ENCODE peak calls at places on chromosomes 6 and 20, in nine cellular contexts. E is astrocyte of the hippocampus, N is HCT116, Z is iPS DF 19.7, U is NCI-H345, K is skeletal muscle cell, W is natural killer cell, G is C1 segment of cervical spinal cord, S is COLO829. V is an unnamed sample.
A peak's percentile ranks its signal among the peaks of the same experiment; 100 is the strongest.

GRCh38 chr6:116267879-116268588 is 11.7 kb downstream of the TSPYL1 start:
- DNase-seq in Z (no peak), N (no peak), U (no peak), G (no peak), W (no peak), K (no peak), S (no peak), E (no peak), V (no peak)

GRCh38 chr20:9160760-9161159 is 91.9 kb downstream of the PLCB4 start:
- DNase-seq in K (no peak), U (no peak), N (no peak), W (no peak), Z (no peak), E (peak; percentile 16), G (no peak), S (peak; percentile 64), V (no peak)

GRCh38 chr20:51158226-51158625 is 135.3 kb upstream of the KCNG1 start:
- DNase-seq in G (no peak), E (no peak), N (no peak), K (no peak), S (no peak), U (no peak), W (no peak), Z (no peak), V (no peak)

GRCh38 chr6:15628499-15629131 is 34.2 kb downstream of the DTNBP1 start:
- DNase-seq in E (peak; percentile 90), U (no peak), G (no peak), W (peak; percentile 56), K (peak; percentile 79), Z (no peak), S (peak; percentile 93), N (no peak), V (no peak)

GRCh38 chr20:20731000-20731944 is 18.8 kb upstream of the RALGAPA2 start:
- DNase-seq in N (no peak), W (no peak), U (no peak), K (no peak), Z (no peak), G (no peak), E (peak; percentile 21), S (no peak), V (no peak)

GRCh38 chr6:70241031-70241430 is 61.9 kb downstream of the COL9A1 start:
- DNase-seq in K (no peak), W (no peak), S (no peak), N (no peak), U (peak; percentile 73), G (no peak), Z (no peak), E (no peak), V (no peak)

GRCh38 chr20:53816872-53817398 is 223.3 kb upstream of the ZNF217 start:
- DNase-seq in N (no peak), Z (no peak), E (no peak), U (no peak), K (no peak), G (no peak), W (no peak), S (no peak), V (no peak)

GRCh38 chr6:111342913-111343312 is 140.1 kb downstream of the REV3L start:
- DNase-seq in K (no peak), W (no peak), G (no peak), U (no peak), Z (no peak), E (no peak), S (no peak), N (no peak), V (no peak)

GRCh38 chr20:20237093-20237959 is 130.6 kb upstream of the INSM1 start:
- DNase-seq in Z (no peak), G (peak; percentile 2), S (peak; percentile 79), E (peak; percentile 45), K (no peak), N (peak; percentile 28), U (peak; percentile 33), W (peak; percentile 40), V (peak; percentile 32)

GRCh38 chr20:23630392-23630849 is 7.3 kb downstream of the CST3 start:
- DNase-seq in G (no peak), N (no peak), Z (no peak), W (no peak), U (no peak), S (no peak), E (no peak), K (no peak), V (no peak)

GRCh38 chr6:158763440-158764187 is 55.6 kb downstream of the EZR start:
- DNase-seq in G (no peak), Z (no peak), S (no peak), E (no peak), K (no peak), N (no peak), U (peak; percentile 33), W (no peak), V (no peak)

GRCh38 chr6:129555206-129555832 is 154.7 kb downstream of the ARHGAP18 start:
- DNase-seq in E (peak; percentile 43), K (peak; percentile 32), S (no peak), U (no peak), N (no peak), W (no peak), Z (no peak), G (no peak), V (no peak)

GRCh38 chr20:47350181-47350550 is 6.3 kb downstream of the ZMYND8 start:
- DNase-seq in G (no peak), K (no peak), S (no peak), Z (no peak), E (no peak), U (no peak), N (no peak), W (no peak), V (no peak)

GRCh38 chr20:815914-816606 is 17.5 kb upstream of the FAM110A start:
- DNase-seq in K (no peak), G (no peak), W (peak; percentile 66), S (peak; percentile 86), N (peak; percentile 56), U (peak; percentile 71), Z (peak; percentile 59), E (peak; percentile 73), V (peak; percentile 48)

GRCh38 chr6:39335780-39336541 is 13.5 kb upstream of the KCNK16 start:
- DNase-seq in Z (no peak), U (no peak), N (no peak), K (no peak), W (no peak), E (no peak), S (no peak), G (peak; percentile 14), V (no peak)

GRCh38 chr6:162625846-162626540 is 101.6 kb downstream of the PRKN start:
- DNase-seq in W (no peak), S (no peak), Z (no peak), G (no peak), E (no peak), U (no peak), K (no peak), N (no peak), V (no peak)

GRCh38 chr20:60372822-60373221 is 414.6 kb downstream of the CDH26 start:
- DNase-seq in K (no peak), S (no peak), U (no peak), G (no peak), N (no peak), E (peak; percentile 6), W (no peak), Z (no peak), V (no peak)

GRCh38 chr6:170034294-170034693 is 256.6 kb downstream of the DLL1 start:
- DNase-seq in E (no peak), K (no peak), N (no peak), Z (no peak), U (no peak), W (no peak), G (no peak), S (no peak), V (no peak)

GRCh38 chr20:3679749-3680700 is 1.8 kb downstream of the ADAM33 start:
- DNase-seq in W (no peak), K (peak; percentile 63), G (no peak), S (no peak), E (peak; percentile 88), N (no peak), Z (no peak), U (no peak), V (no peak)

GRCh38 chr6:95866732-95867131 is 149.0 kb upstream of the FUT9 start:
- DNase-seq in U (peak; percentile 18), S (peak; percentile 1), K (no peak), E (peak; percentile 1), N (peak; percentile 18), G (no peak), W (no peak), Z (no peak), V (no peak)

GRCh38 chr20:58693226-58694006 is 816 bp downstream of the NPEPL1 start:
- DNase-seq in S (no peak), E (peak; percentile 13), U (no peak), K (no peak), Z (no peak), W (no peak), N (no peak), G (no peak), V (no peak)

GRCh38 chr20:59785118-59785959 is 148.1 kb downstream of the SYCP2 start:
- DNase-seq in N (no peak), Z (no peak), K (no peak), W (peak; percentile 4), E (no peak), G (no peak), U (no peak), S (no peak), V (no peak)

GRCh38 chr20:45235995-45236394 is 14.8 kb downstream of the SEMG2 start:
- DNase-seq in K (no peak), E (no peak), S (no peak), G (no peak), U (no peak), W (no peak), Z (peak; percentile 23), N (no peak), V (no peak)

GRCh38 chr6:136538836-136539235 is 11.4 kb downstream of the MAP7 start:
- DNase-seq in W (no peak), Z (no peak), U (no peak), K (no peak), G (no peak), E (no peak), N (no peak), S (no peak), V (no peak)

GRCh38 chr6:138106665-138107077 is 548 bp downstream of the PERP start:
- DNase-seq in Z (no peak), U (no peak), K (no peak), G (no peak), W (no peak), E (no peak), N (no peak), S (no peak), V (peak; percentile 11)

GRCh38 chr20:50039706-50040431 is 57.1 kb downstream of the SNAI1 start:
- DNase-seq in U (no peak), G (no peak), K (no peak), Z (no peak), S (no peak), E (no peak), W (no peak), N (no peak), V (no peak)

GRCh38 chr6:57193177-57193576 is 21.1 kb downstream of the BAG2 start:
- DNase-seq in K (no peak), Z (no peak), U (no peak), N (no peak), W (no peak), G (no peak), S (no peak), E (no peak), V (no peak)

GRCh38 chr6:13848553-13849150 is 34.3 kb upstream of the MCUR1 start:
- DNase-seq in G (no peak), S (no peak), N (no peak), E (peak; percentile 38), U (no peak), K (no peak), W (no peak), Z (no peak), V (no peak)

GRCh38 chr6:90197854-90198496 is 98.7 kb downstream of the BACH2 start:
- DNase-seq in G (no peak), K (no peak), N (no peak), W (no peak), E (peak; percentile 48), Z (no peak), S (no peak), U (peak; percentile 10), V (no peak)

GRCh38 chr20:47188540-47188939 is 168.0 kb downstream of the ZMYND8 start:
- DNase-seq in S (no peak), E (no peak), K (no peak), W (no peak), Z (no peak), N (no peak), U (no peak), G (no peak), V (no peak)

GRCh38 chr6:49027644-49028043 is 435.4 kb downstream of the MMUT start:
- DNase-seq in S (no peak), N (no peak), Z (no peak), U (no peak), E (no peak), K (no peak), G (no peak), W (no peak), V (no peak)

V was measured in GM12892.